ENCODE peak calls at places on chromosomes 4 and X, in nine cellular contexts. One of them, this sample, is unnamed.

GRCh38 chr4:17497890-17498523 is 13.9 kb downstream of the QDPR start:
- DNase-seq in sigmoid colon: no peak
- DNase-seq in H9: no peak
- DNase-seq in left lung: no peak
- DNase-seq in kidney epithelial cell: no peak
- DNase-seq in right lobe of liver: peak; percentile 85
- DNase-seq in suprapubic skin: no peak
- DNase-seq in endothelial cell: no peak
- DNase-seq in tibial artery: no peak
- DNase-seq in this sample: no peak

GRCh38 chr4:112436987-112437386 is 79.0 kb downstream of the NEUROG2 start:
- DNase-seq in sigmoid colon: no peak
- DNase-seq in H9: no peak
- DNase-seq in left lung: no peak
- DNase-seq in kidney epithelial cell: no peak
- DNase-seq in right lobe of liver: no peak
- DNase-seq in suprapubic skin: no peak
- DNase-seq in endothelial cell: no peak
- DNase-seq in tibial artery: no peak
- DNase-seq in this sample: no peak

GRCh38 chrX:71252221-71252620 is 1.7 kb downstream of the ZMYM3 start:
- DNase-seq in sigmoid colon: no peak
- DNase-seq in H9: no peak
- DNase-seq in left lung: no peak
- DNase-seq in kidney epithelial cell: no peak
- DNase-seq in right lobe of liver: no peak
- DNase-seq in suprapubic skin: no peak
- DNase-seq in endothelial cell: no peak
- DNase-seq in tibial artery: no peak
- DNase-seq in this sample: no peak

GRCh38 chrX:8711401-8711800 is 20.5 kb downstream of the ANOS1 start:
- DNase-seq in sigmoid colon: no peak
- DNase-seq in H9: no peak
- DNase-seq in left lung: no peak
- DNase-seq in kidney epithelial cell: no peak
- DNase-seq in right lobe of liver: no peak
- DNase-seq in suprapubic skin: no peak
- DNase-seq in endothelial cell: no peak
- DNase-seq in tibial artery: no peak
- DNase-seq in this sample: no peak

GRCh38 chr4:139913995-139914394 is 240.0 kb downstream of the MAML3 start:
- DNase-seq in sigmoid colon: no peak
- DNase-seq in H9: no peak
- DNase-seq in left lung: no peak
- DNase-seq in kidney epithelial cell: no peak
- DNase-seq in right lobe of liver: no peak
- DNase-seq in suprapubic skin: no peak
- DNase-seq in endothelial cell: no peak
- DNase-seq in tibial artery: no peak
- DNase-seq in this sample: no peak

GRCh38 chr4:134666640-134667039 is 465.1 kb upstream of the PABPC4L start:
- DNase-seq in sigmoid colon: no peak
- DNase-seq in H9: no peak
- DNase-seq in left lung: peak; percentile 40
- DNase-seq in kidney epithelial cell: no peak
- DNase-seq in right lobe of liver: no peak
- DNase-seq in suprapubic skin: no peak
- DNase-seq in endothelial cell: no peak
- DNase-seq in tibial artery: no peak
- DNase-seq in this sample: no peak

GRCh38 chr4:159070742-159071141 is 32.1 kb upstream of the RAPGEF2 start:
- DNase-seq in sigmoid colon: no peak
- DNase-seq in H9: no peak
- DNase-seq in left lung: no peak
- DNase-seq in kidney epithelial cell: no peak
- DNase-seq in right lobe of liver: no peak
- DNase-seq in suprapubic skin: no peak
- DNase-seq in endothelial cell: no peak
- DNase-seq in tibial artery: no peak
- DNase-seq in this sample: no peak

GRCh38 chr4:168710353-168710946 is 213.6 kb downstream of the PALLD start:
- DNase-seq in sigmoid colon: no peak
- DNase-seq in H9: no peak
- DNase-seq in left lung: no peak
- DNase-seq in kidney epithelial cell: no peak
- DNase-seq in right lobe of liver: no peak
- DNase-seq in suprapubic skin: no peak
- DNase-seq in endothelial cell: no peak
- DNase-seq in tibial artery: peak; percentile 60
- DNase-seq in this sample: peak; percentile 17

GRCh38 chrX:130179579-130180215 is 7.9 kb downstream of the RAB33A start:
- DNase-seq in sigmoid colon: no peak
- DNase-seq in H9: no peak
- DNase-seq in left lung: no peak
- DNase-seq in kidney epithelial cell: no peak
- DNase-seq in right lobe of liver: no peak
- DNase-seq in suprapubic skin: no peak
- DNase-seq in endothelial cell: no peak
- DNase-seq in tibial artery: no peak
- DNase-seq in this sample: no peak

GRCh38 chr4:8761167-8761823 is 110.3 kb downstream of the HMX1 start:
- DNase-seq in sigmoid colon: peak; percentile 43
- DNase-seq in H9: no peak
- DNase-seq in left lung: peak; percentile 52
- DNase-seq in kidney epithelial cell: no peak
- DNase-seq in right lobe of liver: no peak
- DNase-seq in suprapubic skin: peak; percentile 67
- DNase-seq in endothelial cell: no peak
- DNase-seq in tibial artery: peak; percentile 10
- DNase-seq in this sample: no peak

GRCh38 chr4:56049428-56050212 is 100.9 kb downstream of the CEP135 start:
- DNase-seq in sigmoid colon: no peak
- DNase-seq in H9: peak; percentile 69
- DNase-seq in left lung: no peak
- DNase-seq in kidney epithelial cell: no peak
- DNase-seq in right lobe of liver: no peak
- DNase-seq in suprapubic skin: no peak
- DNase-seq in endothelial cell: peak; percentile 56
- DNase-seq in tibial artery: no peak
- DNase-seq in this sample: peak; percentile 23

GRCh38 chrX:119118780-119119395 is 8.7 kb downstream of the KIAA1210 start:
- DNase-seq in sigmoid colon: no peak
- DNase-seq in H9: peak; percentile 59
- DNase-seq in left lung: no peak
- DNase-seq in kidney epithelial cell: no peak
- DNase-seq in right lobe of liver: no peak
- DNase-seq in suprapubic skin: no peak
- DNase-seq in endothelial cell: peak; percentile 59
- DNase-seq in tibial artery: peak; percentile 35
- DNase-seq in this sample: peak; percentile 54

GRCh38 chr4:159823743-159824142 is 720.9 kb downstream of the RAPGEF2 start:
- DNase-seq in sigmoid colon: no peak
- DNase-seq in H9: no peak
- DNase-seq in left lung: no peak
- DNase-seq in kidney epithelial cell: peak; percentile 70
- DNase-seq in right lobe of liver: no peak
- DNase-seq in suprapubic skin: no peak
- DNase-seq in endothelial cell: no peak
- DNase-seq in tibial artery: no peak
- DNase-seq in this sample: no peak

GRCh38 chr4:111400736-111401135 is 744.5 kb upstream of the FAM241A start:
- DNase-seq in sigmoid colon: no peak
- DNase-seq in H9: no peak
- DNase-seq in left lung: no peak
- DNase-seq in kidney epithelial cell: peak; percentile 7
- DNase-seq in right lobe of liver: no peak
- DNase-seq in suprapubic skin: no peak
- DNase-seq in endothelial cell: no peak
- DNase-seq in tibial artery: no peak
- DNase-seq in this sample: no peak

GRCh38 chr4:68410149-68410548 is 37.1 kb upstream of the TMPRSS11E start:
- DNase-seq in sigmoid colon: no peak
- DNase-seq in H9: no peak
- DNase-seq in left lung: no peak
- DNase-seq in kidney epithelial cell: no peak
- DNase-seq in right lobe of liver: no peak
- DNase-seq in suprapubic skin: no peak
- DNase-seq in endothelial cell: no peak
- DNase-seq in tibial artery: no peak
- DNase-seq in this sample: no peak

GRCh38 chr4:20496078-20496477 is 204.2 kb upstream of the PACRGL start:
- DNase-seq in sigmoid colon: no peak
- DNase-seq in H9: no peak
- DNase-seq in left lung: no peak
- DNase-seq in kidney epithelial cell: no peak
- DNase-seq in right lobe of liver: no peak
- DNase-seq in suprapubic skin: no peak
- DNase-seq in endothelial cell: no peak
- DNase-seq in tibial artery: no peak
- DNase-seq in this sample: no peak

GRCh38 chrX:119272882-119273806 is 37.1 kb downstream of the PGRMC1 start:
- DNase-seq in sigmoid colon: peak; percentile 70
- DNase-seq in H9: peak; percentile 89
- DNase-seq in left lung: peak; percentile 82
- DNase-seq in kidney epithelial cell: peak; percentile 19
- DNase-seq in right lobe of liver: no peak
- DNase-seq in suprapubic skin: no peak
- DNase-seq in endothelial cell: peak; percentile 66
- DNase-seq in tibial artery: no peak
- DNase-seq in this sample: peak; percentile 2

GRCh38 chr4:5517372-5517771 is 191.0 kb downstream of the EVC2 start:
- DNase-seq in sigmoid colon: no peak
- DNase-seq in H9: no peak
- DNase-seq in left lung: no peak
- DNase-seq in kidney epithelial cell: no peak
- DNase-seq in right lobe of liver: no peak
- DNase-seq in suprapubic skin: no peak
- DNase-seq in endothelial cell: no peak
- DNase-seq in tibial artery: no peak
- DNase-seq in this sample: no peak

GRCh38 chr4:39446842-39447573 is 11.7 kb downstream of the RPL9 start:
- DNase-seq in sigmoid colon: peak; percentile 87
- DNase-seq in H9: peak; percentile 82
- DNase-seq in left lung: peak; percentile 90
- DNase-seq in kidney epithelial cell: no peak
- DNase-seq in right lobe of liver: no peak
- DNase-seq in suprapubic skin: peak; percentile 86
- DNase-seq in endothelial cell: peak; percentile 67
- DNase-seq in tibial artery: peak; percentile 49
- DNase-seq in this sample: peak; percentile 64
- TF ChIP-seq CTCF in sigmoid colon: peak; percentile 35
- TF ChIP-seq CTCF in H9: no peak
- TF ChIP-seq CTCF in left lung: no peak
- TF ChIP-seq CTCF in kidney epithelial cell: peak; percentile 37
- TF ChIP-seq CTCF in right lobe of liver: no peak
- TF ChIP-seq CTCF in suprapubic skin: no peak
- TF ChIP-seq CTCF in endothelial cell: no peak
- TF ChIP-seq CTCF in tibial artery: peak; percentile 19
- TF ChIP-seq CTCF in this sample: no peak

GRCh38 chrX:24019448-24019847 is 7.5 kb downstream of the KLHL15 start:
- DNase-seq in sigmoid colon: no peak
- DNase-seq in H9: no peak
- DNase-seq in left lung: no peak
- DNase-seq in kidney epithelial cell: no peak
- DNase-seq in right lobe of liver: no peak
- DNase-seq in suprapubic skin: no peak
- DNase-seq in endothelial cell: no peak
- DNase-seq in tibial artery: no peak
- DNase-seq in this sample: no peak
- TF ChIP-seq CTCF in sigmoid colon: no peak
- TF ChIP-seq CTCF in H9: no peak
- TF ChIP-seq CTCF in left lung: no peak
- TF ChIP-seq CTCF in kidney epithelial cell: no peak
- TF ChIP-seq CTCF in right lobe of liver: no peak
- TF ChIP-seq CTCF in suprapubic skin: no peak
- TF ChIP-seq CTCF in endothelial cell: no peak
- TF ChIP-seq CTCF in tibial artery: no peak
- TF ChIP-seq CTCF in this sample: no peak

GRCh38 chr4:104451573-104451972 is 43.1 kb downstream of the CXXC4 start:
- DNase-seq in sigmoid colon: no peak
- DNase-seq in H9: no peak
- DNase-seq in left lung: no peak
- DNase-seq in kidney epithelial cell: no peak
- DNase-seq in right lobe of liver: no peak
- DNase-seq in suprapubic skin: no peak
- DNase-seq in endothelial cell: no peak
- DNase-seq in tibial artery: no peak
- DNase-seq in this sample: no peak
- TF ChIP-seq CTCF in sigmoid colon: no peak
- TF ChIP-seq CTCF in H9: peak; percentile 61
- TF ChIP-seq CTCF in left lung: no peak
- TF ChIP-seq CTCF in kidney epithelial cell: peak; percentile 49
- TF ChIP-seq CTCF in right lobe of liver: peak; percentile 55
- TF ChIP-seq CTCF in suprapubic skin: no peak
- TF ChIP-seq CTCF in endothelial cell: no peak
- TF ChIP-seq CTCF in tibial artery: no peak
- TF ChIP-seq CTCF in this sample: no peak

GRCh38 chrX:133254666-133255065 is 36.5 kb upstream of the TFDP3 start:
- DNase-seq in sigmoid colon: no peak
- DNase-seq in H9: no peak
- DNase-seq in left lung: no peak
- DNase-seq in kidney epithelial cell: peak; percentile 9
- DNase-seq in right lobe of liver: no peak
- DNase-seq in suprapubic skin: no peak
- DNase-seq in endothelial cell: no peak
- DNase-seq in tibial artery: no peak
- DNase-seq in this sample: no peak

GRCh38 chrX:133248177-133248576 is 30.0 kb upstream of the TFDP3 start:
- DNase-seq in sigmoid colon: no peak
- DNase-seq in H9: no peak
- DNase-seq in left lung: no peak
- DNase-seq in kidney epithelial cell: no peak
- DNase-seq in right lobe of liver: no peak
- DNase-seq in suprapubic skin: no peak
- DNase-seq in endothelial cell: no peak
- DNase-seq in tibial artery: no peak
- DNase-seq in this sample: no peak

GRCh38 chrX:133250184-133251080 is 32.3 kb upstream of the TFDP3 start:
- DNase-seq in sigmoid colon: peak; percentile 68
- DNase-seq in H9: no peak
- DNase-seq in left lung: no peak
- DNase-seq in kidney epithelial cell: no peak
- DNase-seq in right lobe of liver: no peak
- DNase-seq in suprapubic skin: no peak
- DNase-seq in endothelial cell: no peak
- DNase-seq in tibial artery: no peak
- DNase-seq in this sample: no peak

GRCh38 chrX:133246921-133247320 is 28.8 kb upstream of the TFDP3 start:
- DNase-seq in sigmoid colon: no peak
- DNase-seq in H9: no peak
- DNase-seq in left lung: no peak
- DNase-seq in kidney epithelial cell: no peak
- DNase-seq in right lobe of liver: no peak
- DNase-seq in suprapubic skin: no peak
- DNase-seq in endothelial cell: no peak
- DNase-seq in tibial artery: no peak
- DNase-seq in this sample: no peak

DNA sequence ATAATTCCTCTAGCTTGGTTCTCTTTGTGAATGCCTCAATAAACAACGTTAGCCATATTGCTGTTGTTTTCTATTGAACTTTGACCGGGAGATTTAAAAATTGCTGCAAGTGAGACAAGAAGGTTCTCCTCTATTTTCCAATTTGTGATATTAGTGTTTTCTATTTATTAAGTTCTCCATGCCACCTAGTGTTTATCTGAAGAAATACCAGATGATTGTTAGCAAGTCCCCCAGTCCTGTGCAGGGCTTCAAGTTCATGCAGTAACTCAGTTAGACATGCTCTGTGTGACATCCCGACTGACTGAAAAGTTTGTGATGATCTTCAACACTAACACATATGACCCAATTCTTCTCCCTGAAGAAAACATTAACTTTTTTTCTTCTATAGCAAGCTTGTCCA is 31.5 kb upstream of the TFDP3 start:
- DNase-seq in sigmoid colon: no peak
- DNase-seq in H9: no peak
- DNase-seq in left lung: no peak
- DNase-seq in kidney epithelial cell: no peak
- DNase-seq in right lobe of liver: no peak
- DNase-seq in suprapubic skin: no peak
- DNase-seq in endothelial cell: no peak
- DNase-seq in tibial artery: no peak
- DNase-seq in this sample: no peak
- TF ChIP-seq CTCF in sigmoid colon: no peak
- TF ChIP-seq CTCF in H9: peak; percentile 43
- TF ChIP-seq CTCF in left lung: no peak
- TF ChIP-seq CTCF in kidney epithelial cell: no peak
- TF ChIP-seq CTCF in right lobe of liver: peak; percentile 24
- TF ChIP-seq CTCF in suprapubic skin: no peak
- TF ChIP-seq CTCF in endothelial cell: no peak
- TF ChIP-seq CTCF in tibial artery: no peak
- TF ChIP-seq CTCF in this sample: no peak